ENCODE peak calls at places on chromosome 19, in nine cellular contexts. T, Q, Y, N, E, J, H, L and P are unnamed samples.

GRCh38 chr19:53884256-53884655 is 2.3 kb downstream of the PRKCG start:
- DNase-seq in Y (no peak), T (no peak), N (no peak), L (no peak), J (no peak), E (no peak), Q (no peak), H (no peak), P (no peak)

GRCh38 chr19:2582984-2583956 is 107.3 kb downstream of the GADD45B start:
- DNase-seq in T (no peak), Y (no peak), H (no peak), Q (no peak), J (no peak), N (no peak), L (no peak), E (no peak), P (peak; percentile 44)

GRCh38 chr19:31745731-31746130 is 396.5 kb upstream of the TSHZ3 start:
- DNase-seq in Q (no peak), J (no peak), L (no peak), Y (no peak), H (no peak), E (no peak), T (no peak), N (no peak), P (no peak)

GRCh38 chr19:15251010-15251748 is 18.9 kb upstream of the EPHX3 start:
- DNase-seq in Y (no peak), T (no peak), L (no peak), N (no peak), J (no peak), H (peak; percentile 68), Q (no peak), E (no peak), P (no peak)

GRCh38 chr19:16541526-16542044 is 652 bp downstream of the CHERP start:
- DNase-seq in E (peak; percentile 17), Y (no peak), T (no peak), Q (no peak), H (no peak), J (no peak), N (no peak), L (no peak), P (no peak)

GRCh38 chr19:16118489-16119033 is 6.9 kb downstream of the RAB8A start:
- DNase-seq in N (peak; percentile 87), L (no peak), E (peak; percentile 70), Q (no peak), J (no peak), T (no peak), H (no peak), Y (no peak), P (peak; percentile 88)

GRCh38 chr19:19444694-19445155 is 39.2 kb downstream of the GATAD2A start:
- DNase-seq in T (no peak), Q (no peak), J (no peak), E (no peak), H (peak; percentile 20), N (no peak), Y (no peak), L (no peak), P (peak; percentile 54)

GRCh38 chr19:46818812-46819211 is 30.4 kb upstream of the SLC1A5 start:
- DNase-seq in E (peak; percentile 7), H (no peak), N (no peak), T (no peak), L (no peak), J (no peak), Q (no peak), Y (peak; percentile 41), P (no peak)

GRCh38 chr19:15820646-15821045 is 5.2 kb upstream of the OR10H1 start:
- DNase-seq in Q (no peak), Y (no peak), T (no peak), H (no peak), E (no peak), L (no peak), J (no peak), N (no peak), P (no peak)

GRCh38 chr19:5131031-5131865 is 162.3 kb downstream of the KDM4B start:
- DNase-seq in N (no peak), E (no peak), Y (peak; percentile 38), Q (peak; percentile 34), J (no peak), H (no peak), T (no peak), L (no peak), P (no peak)

GRCh38 chr19:35959040-35959967 is 23.1 kb downstream of the LRFN3 start:
- DNase-seq in N (no peak), H (no peak), T (no peak), L (peak; percentile 87), E (peak; percentile 76), J (peak; percentile 74), Y (peak; percentile 47), Q (peak; percentile 74), P (peak; percentile 82)

GRCh38 chr19:5002143-5002542 is 33.2 kb downstream of the KDM4B start:
- DNase-seq in E (no peak), J (no peak), H (peak; percentile 71), N (no peak), L (no peak), Q (no peak), T (no peak), Y (no peak), P (no peak)

GRCh38 chr19:2341247-2341705 is 12.8 kb downstream of the SPPL2B start:
- DNase-seq in H (no peak), J (no peak), E (no peak), L (no peak), Y (no peak), N (no peak), Q (no peak), T (no peak), P (no peak)

GRCh38 chr19:35915508-35915907 is 7.4 kb upstream of the TYROBP start:
- DNase-seq in E (no peak), J (no peak), L (no peak), Q (no peak), N (no peak), T (no peak), H (no peak), Y (no peak), P (no peak)

GRCh38 chr19:37817180-37817911 is 38.0 kb upstream of the ZNF573 start:
- DNase-seq in H (peak; percentile 26), Y (peak; percentile 95), N (no peak), L (peak; percentile 37), J (peak; percentile 5), Q (peak; percentile 33), E (peak; percentile 49), T (peak; percentile 68), P (peak; percentile 92)

GRCh38 chr19:55677572-55678028 is 2.6 kb downstream of the EPN1 start:
- DNase-seq in N (no peak), L (no peak), E (no peak), T (no peak), J (no peak), Q (no peak), H (no peak), Y (no peak), P (no peak)

GRCh38 chr19:19421326-19421725 is 15.9 kb downstream of the GATAD2A start:
- DNase-seq in N (no peak), T (no peak), Q (no peak), E (no peak), H (no peak), J (no peak), Y (no peak), L (no peak), P (no peak)

GRCh38 chr19:42301646-42302204 is at the start of gene PRR19:
- DNase-seq in E (peak; percentile 48), L (no peak), T (no peak), Y (no peak), J (no peak), H (no peak), Q (no peak), N (no peak), P (no peak)

GRCh38 chr19:29841559-29842367 is 30.0 kb downstream of the CCNE1 start:
- DNase-seq in H (peak; percentile 37), N (no peak), L (no peak), Q (no peak), J (no peak), E (no peak), T (no peak), Y (no peak), P (peak; percentile 34)

GRCh38 chr19:45130888-45131615 is 29.7 kb downstream of the NKPD1 start:
- DNase-seq in H (no peak), E (no peak), Q (no peak), L (no peak), T (no peak), Y (no peak), J (no peak), N (no peak), P (no peak)

GRCh38 chr19:18385675-18386542 is at the start of gene GDF15:
- DNase-seq in J (peak; percentile 26), E (peak; percentile 53), Q (peak; percentile 15), L (no peak), Y (peak; percentile 90), N (peak; percentile 93), T (peak; percentile 47), H (peak; percentile 92), P (peak; percentile 89)

GRCh38 chr19:35266904-35267817 is 1.6 kb upstream of the USF2 start:
- DNase-seq in L (no peak), Q (peak; percentile 42), E (peak; percentile 55), H (peak; percentile 24), N (peak; percentile 91), J (peak; percentile 27), T (peak; percentile 34), Y (peak; percentile 42), P (peak; percentile 89)

GRCh38 chr19:5691930-5692784 is 2.1 kb downstream of the RPL36 start:
- DNase-seq in J (no peak), Y (no peak), L (no peak), E (peak; percentile 54), N (peak; percentile 84), H (no peak), T (no peak), Q (no peak), P (peak; percentile 73)

GRCh38 chr19:8489591-8490394 is 12.6 kb downstream of the PRAM1 start:
- DNase-seq in E (no peak), N (no peak), Q (no peak), L (no peak), T (no peak), H (no peak), Y (no peak), J (no peak), P (no peak)

GRCh38 chr19:34173145-34173956 is 1.0 kb downstream of the LSM14A start:
- DNase-seq in J (peak; percentile 5), Q (no peak), E (peak; percentile 27), T (peak; percentile 29), N (peak; percentile 87), L (peak; percentile 30), Y (peak; percentile 59), H (peak; percentile 15), P (no peak)

GRCh38 chr19:54665530-54665929 is 2.7 kb downstream of the LILRB4 start:
- DNase-seq in E (no peak), J (no peak), L (no peak), Y (no peak), H (no peak), N (no peak), T (no peak), Q (no peak), P (no peak)

GRCh38 chr19:37691881-37692504 is 27.6 kb downstream of the ZNF607 start:
- DNase-seq in T (peak; percentile 79), N (peak; percentile 93), J (peak; percentile 54), L (peak; percentile 70), Y (peak; percentile 72), H (peak; percentile 87), E (peak; percentile 82), Q (peak; percentile 73), P (peak; percentile 95)

GRCh38 chr19:15317392-15318011 is 14.8 kb downstream of the BRD4 start:
- DNase-seq in Q (no peak), Y (no peak), E (no peak), N (no peak), L (no peak), J (no peak), H (no peak), T (no peak), P (no peak)

GRCh38 chr19:46218160-46218559 is 11.4 kb upstream of the IGFL1 start:
- DNase-seq in E (peak; percentile 52), J (no peak), N (no peak), L (no peak), Q (no peak), H (no peak), Y (peak; percentile 81), T (peak; percentile 63), P (no peak)

GRCh38 chr19:407501-408440 is 1.2 kb downstream of the C2CD4C start:
- DNase-seq in E (no peak), J (no peak), L (no peak), Q (no peak), Y (no peak), N (peak; percentile 74), T (no peak), H (no peak), P (peak; percentile 67)

GRCh38 chr19:508204-509150 is 1.2 kb downstream of the TPGS1 start:
- DNase-seq in L (no peak), T (no peak), N (no peak), J (no peak), Q (no peak), Y (no peak), H (no peak), E (no peak), P (no peak)